ENCODE peak calls at places on chromosomes 3 and 15, in five cellular contexts. One of them, this sample, is unnamed.

GRCh38 chr3:42505203-42505848 is 2.9 kb downstream of the VIPR1 start:
- DNase-seq in WTC11: no peak
- DNase-seq in stimulated activated naive B cell treated with anti-CD40 and anti-IgM and Interleukin-4, amounts not matched to agents 10 μg/mL and 1 μg/mL and 100 μg/mL, for 72 hours: no peak
- DNase-seq in natural killer cell treated with Interleukin-12 subunit alpha and Interleukin-12 subunit beta and Interleukin-15 and Interleukin-18, amount 100 ng/mL, for 72 hours: no peak
- DNase-seq in activated gamma-delta T cell treated with Interleukin-2 at 50 U/mL for 16 hours: no peak
- DNase-seq in this sample: no peak

GRCh38 chr3:23221136-23221535 is 18.0 kb downstream of the UBE2E2 start:
- DNase-seq in WTC11: no peak
- DNase-seq in stimulated activated naive B cell treated with anti-CD40 and anti-IgM and Interleukin-4, amounts not matched to agents 10 μg/mL and 1 μg/mL and 100 μg/mL, for 72 hours: no peak
- DNase-seq in natural killer cell treated with Interleukin-12 subunit alpha and Interleukin-12 subunit beta and Interleukin-15 and Interleukin-18, amount 100 ng/mL, for 72 hours: no peak
- DNase-seq in activated gamma-delta T cell treated with Interleukin-2 at 50 U/mL for 16 hours: no peak
- DNase-seq in this sample: no peak

GRCh38 chr3:84904819-84905555 is 53.8 kb upstream of the CADM2 start:
- DNase-seq in WTC11: peak; percentile 56
- DNase-seq in stimulated activated naive B cell treated with anti-CD40 and anti-IgM and Interleukin-4, amounts not matched to agents 10 μg/mL and 1 μg/mL and 100 μg/mL, for 72 hours: no peak
- DNase-seq in natural killer cell treated with Interleukin-12 subunit alpha and Interleukin-12 subunit beta and Interleukin-15 and Interleukin-18, amount 100 ng/mL, for 72 hours: no peak
- DNase-seq in activated gamma-delta T cell treated with Interleukin-2 at 50 U/mL for 16 hours: no peak
- DNase-seq in this sample: no peak

GRCh38 chr15:80587816-80588456 is 107.2 kb upstream of the ABHD17C start:
- DNase-seq in WTC11: no peak
- DNase-seq in stimulated activated naive B cell treated with anti-CD40 and anti-IgM and Interleukin-4, amounts not matched to agents 10 μg/mL and 1 μg/mL and 100 μg/mL, for 72 hours: no peak
- DNase-seq in natural killer cell treated with Interleukin-12 subunit alpha and Interleukin-12 subunit beta and Interleukin-15 and Interleukin-18, amount 100 ng/mL, for 72 hours: no peak
- DNase-seq in activated gamma-delta T cell treated with Interleukin-2 at 50 U/mL for 16 hours: no peak
- DNase-seq in this sample: no peak

GRCh38 chr3:55405436-55405835 is 81.7 kb downstream of the WNT5A start:
- DNase-seq in WTC11: peak; percentile 80
- DNase-seq in stimulated activated naive B cell treated with anti-CD40 and anti-IgM and Interleukin-4, amounts not matched to agents 10 μg/mL and 1 μg/mL and 100 μg/mL, for 72 hours: no peak
- DNase-seq in natural killer cell treated with Interleukin-12 subunit alpha and Interleukin-12 subunit beta and Interleukin-15 and Interleukin-18, amount 100 ng/mL, for 72 hours: no peak
- DNase-seq in activated gamma-delta T cell treated with Interleukin-2 at 50 U/mL for 16 hours: no peak
- DNase-seq in this sample: no peak

GRCh38 chr15:27254016-27254415 is 283.0 kb downstream of the GABRG3 start:
- DNase-seq in WTC11: no peak
- DNase-seq in stimulated activated naive B cell treated with anti-CD40 and anti-IgM and Interleukin-4, amounts not matched to agents 10 μg/mL and 1 μg/mL and 100 μg/mL, for 72 hours: no peak
- DNase-seq in natural killer cell treated with Interleukin-12 subunit alpha and Interleukin-12 subunit beta and Interleukin-15 and Interleukin-18, amount 100 ng/mL, for 72 hours: no peak
- DNase-seq in activated gamma-delta T cell treated with Interleukin-2 at 50 U/mL for 16 hours: no peak
- DNase-seq in this sample: no peak

GRCh38 chr15:70084461-70084860 is 13.3 kb downstream of the TLE3 start:
- DNase-seq in WTC11: no peak
- DNase-seq in stimulated activated naive B cell treated with anti-CD40 and anti-IgM and Interleukin-4, amounts not matched to agents 10 μg/mL and 1 μg/mL and 100 μg/mL, for 72 hours: no peak
- DNase-seq in natural killer cell treated with Interleukin-12 subunit alpha and Interleukin-12 subunit beta and Interleukin-15 and Interleukin-18, amount 100 ng/mL, for 72 hours: no peak
- DNase-seq in activated gamma-delta T cell treated with Interleukin-2 at 50 U/mL for 16 hours: no peak
- DNase-seq in this sample: no peak

GRCh38 chr3:73546961-73547360 is 77.8 kb downstream of the PDZRN3 start:
- DNase-seq in WTC11: no peak
- DNase-seq in stimulated activated naive B cell treated with anti-CD40 and anti-IgM and Interleukin-4, amounts not matched to agents 10 μg/mL and 1 μg/mL and 100 μg/mL, for 72 hours: no peak
- DNase-seq in natural killer cell treated with Interleukin-12 subunit alpha and Interleukin-12 subunit beta and Interleukin-15 and Interleukin-18, amount 100 ng/mL, for 72 hours: no peak
- DNase-seq in activated gamma-delta T cell treated with Interleukin-2 at 50 U/mL for 16 hours: no peak
- DNase-seq in this sample: no peak

GRCh38 chr15:93026359-93026758 is 62.7 kb downstream of the RGMA start:
- DNase-seq in WTC11: no peak
- DNase-seq in stimulated activated naive B cell treated with anti-CD40 and anti-IgM and Interleukin-4, amounts not matched to agents 10 μg/mL and 1 μg/mL and 100 μg/mL, for 72 hours: no peak
- DNase-seq in natural killer cell treated with Interleukin-12 subunit alpha and Interleukin-12 subunit beta and Interleukin-15 and Interleukin-18, amount 100 ng/mL, for 72 hours: no peak
- DNase-seq in activated gamma-delta T cell treated with Interleukin-2 at 50 U/mL for 16 hours: no peak
- DNase-seq in this sample: no peak

GRCh38 chr3:174342206-174342605 is 516.9 kb upstream of the NAALADL2 start:
- DNase-seq in WTC11: no peak
- DNase-seq in stimulated activated naive B cell treated with anti-CD40 and anti-IgM and Interleukin-4, amounts not matched to agents 10 μg/mL and 1 μg/mL and 100 μg/mL, for 72 hours: no peak
- DNase-seq in natural killer cell treated with Interleukin-12 subunit alpha and Interleukin-12 subunit beta and Interleukin-15 and Interleukin-18, amount 100 ng/mL, for 72 hours: no peak
- DNase-seq in activated gamma-delta T cell treated with Interleukin-2 at 50 U/mL for 16 hours: no peak
- DNase-seq in this sample: no peak

GRCh38 chr3:10445561-10445960 is 59.8 kb downstream of the ATP2B2 start:
- DNase-seq in WTC11: no peak
- DNase-seq in stimulated activated naive B cell treated with anti-CD40 and anti-IgM and Interleukin-4, amounts not matched to agents 10 μg/mL and 1 μg/mL and 100 μg/mL, for 72 hours: no peak
- DNase-seq in natural killer cell treated with Interleukin-12 subunit alpha and Interleukin-12 subunit beta and Interleukin-15 and Interleukin-18, amount 100 ng/mL, for 72 hours: no peak
- DNase-seq in activated gamma-delta T cell treated with Interleukin-2 at 50 U/mL for 16 hours: no peak
- DNase-seq in this sample: no peak

GRCh38 chr3:196422976-196423781 is 9.0 kb downstream of the UBXN7 start:
- DNase-seq in WTC11: no peak
- DNase-seq in stimulated activated naive B cell treated with anti-CD40 and anti-IgM and Interleukin-4, amounts not matched to agents 10 μg/mL and 1 μg/mL and 100 μg/mL, for 72 hours: no peak
- DNase-seq in natural killer cell treated with Interleukin-12 subunit alpha and Interleukin-12 subunit beta and Interleukin-15 and Interleukin-18, amount 100 ng/mL, for 72 hours: no peak
- DNase-seq in activated gamma-delta T cell treated with Interleukin-2 at 50 U/mL for 16 hours: no peak
- DNase-seq in this sample: no peak

GRCh38 chr3:58801541-58801940 is 135.0 kb upstream of the FAM3D start:
- DNase-seq in WTC11: no peak
- DNase-seq in stimulated activated naive B cell treated with anti-CD40 and anti-IgM and Interleukin-4, amounts not matched to agents 10 μg/mL and 1 μg/mL and 100 μg/mL, for 72 hours: no peak
- DNase-seq in natural killer cell treated with Interleukin-12 subunit alpha and Interleukin-12 subunit beta and Interleukin-15 and Interleukin-18, amount 100 ng/mL, for 72 hours: no peak
- DNase-seq in activated gamma-delta T cell treated with Interleukin-2 at 50 U/mL for 16 hours: no peak
- DNase-seq in this sample: no peak

GRCh38 chr3:124837730-124838186 is 49.4 kb downstream of the ITGB5 start:
- DNase-seq in WTC11: no peak
- DNase-seq in stimulated activated naive B cell treated with anti-CD40 and anti-IgM and Interleukin-4, amounts not matched to agents 10 μg/mL and 1 μg/mL and 100 μg/mL, for 72 hours: no peak
- DNase-seq in natural killer cell treated with Interleukin-12 subunit alpha and Interleukin-12 subunit beta and Interleukin-15 and Interleukin-18, amount 100 ng/mL, for 72 hours: no peak
- DNase-seq in activated gamma-delta T cell treated with Interleukin-2 at 50 U/mL for 16 hours: no peak
- DNase-seq in this sample: no peak

GRCh38 chr3:190534386-190534785 is 20.5 kb downstream of the IL1RAP start:
- DNase-seq in WTC11: no peak
- DNase-seq in stimulated activated naive B cell treated with anti-CD40 and anti-IgM and Interleukin-4, amounts not matched to agents 10 μg/mL and 1 μg/mL and 100 μg/mL, for 72 hours: no peak
- DNase-seq in natural killer cell treated with Interleukin-12 subunit alpha and Interleukin-12 subunit beta and Interleukin-15 and Interleukin-18, amount 100 ng/mL, for 72 hours: no peak
- DNase-seq in activated gamma-delta T cell treated with Interleukin-2 at 50 U/mL for 16 hours: no peak
- DNase-seq in this sample: no peak

GRCh38 chr3:139292192-139292591 is 51.6 kb upstream of the MRPS22 start:
- DNase-seq in WTC11: no peak
- DNase-seq in stimulated activated naive B cell treated with anti-CD40 and anti-IgM and Interleukin-4, amounts not matched to agents 10 μg/mL and 1 μg/mL and 100 μg/mL, for 72 hours: no peak
- DNase-seq in natural killer cell treated with Interleukin-12 subunit alpha and Interleukin-12 subunit beta and Interleukin-15 and Interleukin-18, amount 100 ng/mL, for 72 hours: no peak
- DNase-seq in activated gamma-delta T cell treated with Interleukin-2 at 50 U/mL for 16 hours: no peak
- DNase-seq in this sample: no peak

GRCh38 chr15:96768435-96768789 is 437.9 kb downstream of the NR2F2 start:
- DNase-seq in WTC11: no peak
- DNase-seq in stimulated activated naive B cell treated with anti-CD40 and anti-IgM and Interleukin-4, amounts not matched to agents 10 μg/mL and 1 μg/mL and 100 μg/mL, for 72 hours: no peak
- DNase-seq in natural killer cell treated with Interleukin-12 subunit alpha and Interleukin-12 subunit beta and Interleukin-15 and Interleukin-18, amount 100 ng/mL, for 72 hours: no peak
- DNase-seq in activated gamma-delta T cell treated with Interleukin-2 at 50 U/mL for 16 hours: no peak
- DNase-seq in this sample: no peak

GRCh38 chr3:72310028-72310987 is 525.4 kb upstream of the PROK2 start:
- DNase-seq in WTC11: no peak
- DNase-seq in stimulated activated naive B cell treated with anti-CD40 and anti-IgM and Interleukin-4, amounts not matched to agents 10 μg/mL and 1 μg/mL and 100 μg/mL, for 72 hours: peak; percentile 76
- DNase-seq in natural killer cell treated with Interleukin-12 subunit alpha and Interleukin-12 subunit beta and Interleukin-15 and Interleukin-18, amount 100 ng/mL, for 72 hours: no peak
- DNase-seq in activated gamma-delta T cell treated with Interleukin-2 at 50 U/mL for 16 hours: peak; percentile 39
- DNase-seq in this sample: no peak

GRCh38 chr15:76340802-76341365 is 4.3 kb downstream of the ISL2 start:
- DNase-seq in WTC11: no peak
- DNase-seq in stimulated activated naive B cell treated with anti-CD40 and anti-IgM and Interleukin-4, amounts not matched to agents 10 μg/mL and 1 μg/mL and 100 μg/mL, for 72 hours: peak; percentile 58
- DNase-seq in natural killer cell treated with Interleukin-12 subunit alpha and Interleukin-12 subunit beta and Interleukin-15 and Interleukin-18, amount 100 ng/mL, for 72 hours: no peak
- DNase-seq in activated gamma-delta T cell treated with Interleukin-2 at 50 U/mL for 16 hours: no peak
- DNase-seq in this sample: peak; percentile 52

GRCh38 chr15:48471073-48471472 is 139.8 kb downstream of the DUT start:
- DNase-seq in WTC11: no peak
- DNase-seq in stimulated activated naive B cell treated with anti-CD40 and anti-IgM and Interleukin-4, amounts not matched to agents 10 μg/mL and 1 μg/mL and 100 μg/mL, for 72 hours: no peak
- DNase-seq in natural killer cell treated with Interleukin-12 subunit alpha and Interleukin-12 subunit beta and Interleukin-15 and Interleukin-18, amount 100 ng/mL, for 72 hours: no peak
- DNase-seq in activated gamma-delta T cell treated with Interleukin-2 at 50 U/mL for 16 hours: no peak
- DNase-seq in this sample: no peak

GRCh38 chr3:129491794-129492193 is 36.6 kb upstream of the RHO start:
- DNase-seq in WTC11: no peak
- DNase-seq in stimulated activated naive B cell treated with anti-CD40 and anti-IgM and Interleukin-4, amounts not matched to agents 10 μg/mL and 1 μg/mL and 100 μg/mL, for 72 hours: no peak
- DNase-seq in natural killer cell treated with Interleukin-12 subunit alpha and Interleukin-12 subunit beta and Interleukin-15 and Interleukin-18, amount 100 ng/mL, for 72 hours: no peak
- DNase-seq in activated gamma-delta T cell treated with Interleukin-2 at 50 U/mL for 16 hours: no peak
- DNase-seq in this sample: no peak

GRCh38 chr3:118966700-118967099 is 67.9 kb downstream of the IGSF11 start:
- DNase-seq in WTC11: no peak
- DNase-seq in stimulated activated naive B cell treated with anti-CD40 and anti-IgM and Interleukin-4, amounts not matched to agents 10 μg/mL and 1 μg/mL and 100 μg/mL, for 72 hours: no peak
- DNase-seq in natural killer cell treated with Interleukin-12 subunit alpha and Interleukin-12 subunit beta and Interleukin-15 and Interleukin-18, amount 100 ng/mL, for 72 hours: no peak
- DNase-seq in activated gamma-delta T cell treated with Interleukin-2 at 50 U/mL for 16 hours: no peak
- DNase-seq in this sample: no peak

GRCh38 chr15:60568301-60568742 is 89.4 kb upstream of the ICE2 start:
- DNase-seq in WTC11: peak; percentile 22
- DNase-seq in stimulated activated naive B cell treated with anti-CD40 and anti-IgM and Interleukin-4, amounts not matched to agents 10 μg/mL and 1 μg/mL and 100 μg/mL, for 72 hours: no peak
- DNase-seq in natural killer cell treated with Interleukin-12 subunit alpha and Interleukin-12 subunit beta and Interleukin-15 and Interleukin-18, amount 100 ng/mL, for 72 hours: no peak
- DNase-seq in activated gamma-delta T cell treated with Interleukin-2 at 50 U/mL for 16 hours: no peak
- DNase-seq in this sample: peak; percentile 39

GRCh38 chr3:105040026-105040622 is 326.6 kb upstream of the ALCAM start:
- DNase-seq in WTC11: no peak
- DNase-seq in stimulated activated naive B cell treated with anti-CD40 and anti-IgM and Interleukin-4, amounts not matched to agents 10 μg/mL and 1 μg/mL and 100 μg/mL, for 72 hours: no peak
- DNase-seq in natural killer cell treated with Interleukin-12 subunit alpha and Interleukin-12 subunit beta and Interleukin-15 and Interleukin-18, amount 100 ng/mL, for 72 hours: no peak
- DNase-seq in activated gamma-delta T cell treated with Interleukin-2 at 50 U/mL for 16 hours: no peak
- DNase-seq in this sample: no peak

GRCh38 chr15:92629975-92630626 is 25.5 kb downstream of the FAM174B start:
- DNase-seq in WTC11: no peak
- DNase-seq in stimulated activated naive B cell treated with anti-CD40 and anti-IgM and Interleukin-4, amounts not matched to agents 10 μg/mL and 1 μg/mL and 100 μg/mL, for 72 hours: no peak
- DNase-seq in natural killer cell treated with Interleukin-12 subunit alpha and Interleukin-12 subunit beta and Interleukin-15 and Interleukin-18, amount 100 ng/mL, for 72 hours: no peak
- DNase-seq in activated gamma-delta T cell treated with Interleukin-2 at 50 U/mL for 16 hours: no peak
- DNase-seq in this sample: no peak

GRCh38 chr3:195884691-195885035 is 23.7 kb downstream of the TNK2 start:
- DNase-seq in WTC11: no peak
- DNase-seq in stimulated activated naive B cell treated with anti-CD40 and anti-IgM and Interleukin-4, amounts not matched to agents 10 μg/mL and 1 μg/mL and 100 μg/mL, for 72 hours: no peak
- DNase-seq in natural killer cell treated with Interleukin-12 subunit alpha and Interleukin-12 subunit beta and Interleukin-15 and Interleukin-18, amount 100 ng/mL, for 72 hours: no peak
- DNase-seq in activated gamma-delta T cell treated with Interleukin-2 at 50 U/mL for 16 hours: no peak
- DNase-seq in this sample: no peak

GRCh38 chr3:192326656-192327055 is 400.7 kb downstream of the FGF12 start:
- DNase-seq in WTC11: no peak
- DNase-seq in stimulated activated naive B cell treated with anti-CD40 and anti-IgM and Interleukin-4, amounts not matched to agents 10 μg/mL and 1 μg/mL and 100 μg/mL, for 72 hours: no peak
- DNase-seq in natural killer cell treated with Interleukin-12 subunit alpha and Interleukin-12 subunit beta and Interleukin-15 and Interleukin-18, amount 100 ng/mL, for 72 hours: no peak
- DNase-seq in activated gamma-delta T cell treated with Interleukin-2 at 50 U/mL for 16 hours: no peak
- DNase-seq in this sample: no peak

GRCh38 chr15:70447927-70448698 is 315.2 kb downstream of the UACA start:
- DNase-seq in WTC11: no peak
- DNase-seq in stimulated activated naive B cell treated with anti-CD40 and anti-IgM and Interleukin-4, amounts not matched to agents 10 μg/mL and 1 μg/mL and 100 μg/mL, for 72 hours: peak; percentile 26
- DNase-seq in natural killer cell treated with Interleukin-12 subunit alpha and Interleukin-12 subunit beta and Interleukin-15 and Interleukin-18, amount 100 ng/mL, for 72 hours: no peak
- DNase-seq in activated gamma-delta T cell treated with Interleukin-2 at 50 U/mL for 16 hours: peak; percentile 56
- DNase-seq in this sample: peak; percentile 34

GRCh38 chr3:151391715-151392114 is 7.2 kb upstream of the P2RY12 start:
- DNase-seq in WTC11: no peak
- DNase-seq in stimulated activated naive B cell treated with anti-CD40 and anti-IgM and Interleukin-4, amounts not matched to agents 10 μg/mL and 1 μg/mL and 100 μg/mL, for 72 hours: no peak
- DNase-seq in natural killer cell treated with Interleukin-12 subunit alpha and Interleukin-12 subunit beta and Interleukin-15 and Interleukin-18, amount 100 ng/mL, for 72 hours: no peak
- DNase-seq in activated gamma-delta T cell treated with Interleukin-2 at 50 U/mL for 16 hours: no peak
- DNase-seq in this sample: no peak

GRCh38 chr3:78737988-78738387 is 1029.8 kb downstream of the ROBO1 start:
- DNase-seq in WTC11: no peak
- DNase-seq in stimulated activated naive B cell treated with anti-CD40 and anti-IgM and Interleukin-4, amounts not matched to agents 10 μg/mL and 1 μg/mL and 100 μg/mL, for 72 hours: no peak
- DNase-seq in natural killer cell treated with Interleukin-12 subunit alpha and Interleukin-12 subunit beta and Interleukin-15 and Interleukin-18, amount 100 ng/mL, for 72 hours: no peak
- DNase-seq in activated gamma-delta T cell treated with Interleukin-2 at 50 U/mL for 16 hours: no peak
- DNase-seq in this sample: no peak

GRCh38 chr3:166282931-166283330 is 445.7 kb upstream of the BCHE start:
- DNase-seq in WTC11: no peak
- DNase-seq in stimulated activated naive B cell treated with anti-CD40 and anti-IgM and Interleukin-4, amounts not matched to agents 10 μg/mL and 1 μg/mL and 100 μg/mL, for 72 hours: no peak
- DNase-seq in natural killer cell treated with Interleukin-12 subunit alpha and Interleukin-12 subunit beta and Interleukin-15 and Interleukin-18, amount 100 ng/mL, for 72 hours: no peak
- DNase-seq in activated gamma-delta T cell treated with Interleukin-2 at 50 U/mL for 16 hours: no peak
- DNase-seq in this sample: no peak

GRCh38 chr3:166829896-166830295 is 550.2 kb downstream of the ZBBX start:
- DNase-seq in WTC11: no peak
- DNase-seq in stimulated activated naive B cell treated with anti-CD40 and anti-IgM and Interleukin-4, amounts not matched to agents 10 μg/mL and 1 μg/mL and 100 μg/mL, for 72 hours: no peak
- DNase-seq in natural killer cell treated with Interleukin-12 subunit alpha and Interleukin-12 subunit beta and Interleukin-15 and Interleukin-18, amount 100 ng/mL, for 72 hours: no peak
- DNase-seq in activated gamma-delta T cell treated with Interleukin-2 at 50 U/mL for 16 hours: no peak
- DNase-seq in this sample: no peak

GRCh38 chr15:92451225-92451825 is 57.6 kb downstream of the ST8SIA2 start:
- DNase-seq in WTC11: no peak
- DNase-seq in stimulated activated naive B cell treated with anti-CD40 and anti-IgM and Interleukin-4, amounts not matched to agents 10 μg/mL and 1 μg/mL and 100 μg/mL, for 72 hours: no peak
- DNase-seq in natural killer cell treated with Interleukin-12 subunit alpha and Interleukin-12 subunit beta and Interleukin-15 and Interleukin-18, amount 100 ng/mL, for 72 hours: no peak
- DNase-seq in activated gamma-delta T cell treated with Interleukin-2 at 50 U/mL for 16 hours: no peak
- DNase-seq in this sample: no peak

GRCh38 chr15:69610264-69610663 is 157.6 kb downstream of the RPLP1 start:
- DNase-seq in WTC11: no peak
- DNase-seq in stimulated activated naive B cell treated with anti-CD40 and anti-IgM and Interleukin-4, amounts not matched to agents 10 μg/mL and 1 μg/mL and 100 μg/mL, for 72 hours: no peak
- DNase-seq in natural killer cell treated with Interleukin-12 subunit alpha and Interleukin-12 subunit beta and Interleukin-15 and Interleukin-18, amount 100 ng/mL, for 72 hours: no peak
- DNase-seq in activated gamma-delta T cell treated with Interleukin-2 at 50 U/mL for 16 hours: no peak
- DNase-seq in this sample: no peak

GRCh38 chr3:121821421-121822199 is 13.2 kb downstream of the IQCB1 start:
- DNase-seq in WTC11: no peak
- DNase-seq in stimulated activated naive B cell treated with anti-CD40 and anti-IgM and Interleukin-4, amounts not matched to agents 10 μg/mL and 1 μg/mL and 100 μg/mL, for 72 hours: no peak
- DNase-seq in natural killer cell treated with Interleukin-12 subunit alpha and Interleukin-12 subunit beta and Interleukin-15 and Interleukin-18, amount 100 ng/mL, for 72 hours: no peak
- DNase-seq in activated gamma-delta T cell treated with Interleukin-2 at 50 U/mL for 16 hours: no peak
- DNase-seq in this sample: no peak

GRCh38 chr3:110774496-110775265 is 296.9 kb upstream of the NECTIN3 start:
- DNase-seq in WTC11: no peak
- DNase-seq in stimulated activated naive B cell treated with anti-CD40 and anti-IgM and Interleukin-4, amounts not matched to agents 10 μg/mL and 1 μg/mL and 100 μg/mL, for 72 hours: no peak
- DNase-seq in natural killer cell treated with Interleukin-12 subunit alpha and Interleukin-12 subunit beta and Interleukin-15 and Interleukin-18, amount 100 ng/mL, for 72 hours: no peak
- DNase-seq in activated gamma-delta T cell treated with Interleukin-2 at 50 U/mL for 16 hours: no peak
- DNase-seq in this sample: no peak

GRCh38 chr15:43488790-43489585 is 4.0 kb downstream of the TP53BP1 start:
- DNase-seq in WTC11: no peak
- DNase-seq in stimulated activated naive B cell treated with anti-CD40 and anti-IgM and Interleukin-4, amounts not matched to agents 10 μg/mL and 1 μg/mL and 100 μg/mL, for 72 hours: no peak
- DNase-seq in natural killer cell treated with Interleukin-12 subunit alpha and Interleukin-12 subunit beta and Interleukin-15 and Interleukin-18, amount 100 ng/mL, for 72 hours: no peak
- DNase-seq in activated gamma-delta T cell treated with Interleukin-2 at 50 U/mL for 16 hours: no peak
- DNase-seq in this sample: peak; percentile 17

GRCh38 chr3:127261925-127262324 is 25.9 kb downstream of the PRR20G start:
- DNase-seq in WTC11: no peak
- DNase-seq in stimulated activated naive B cell treated with anti-CD40 and anti-IgM and Interleukin-4, amounts not matched to agents 10 μg/mL and 1 μg/mL and 100 μg/mL, for 72 hours: no peak
- DNase-seq in natural killer cell treated with Interleukin-12 subunit alpha and Interleukin-12 subunit beta and Interleukin-15 and Interleukin-18, amount 100 ng/mL, for 72 hours: no peak
- DNase-seq in activated gamma-delta T cell treated with Interleukin-2 at 50 U/mL for 16 hours: no peak
- DNase-seq in this sample: no peak

GRCh38 chr15:43207024-43207423 is 13.8 kb downstream of the EPB42 start:
- DNase-seq in WTC11: no peak
- DNase-seq in stimulated activated naive B cell treated with anti-CD40 and anti-IgM and Interleukin-4, amounts not matched to agents 10 μg/mL and 1 μg/mL and 100 μg/mL, for 72 hours: no peak
- DNase-seq in natural killer cell treated with Interleukin-12 subunit alpha and Interleukin-12 subunit beta and Interleukin-15 and Interleukin-18, amount 100 ng/mL, for 72 hours: no peak
- DNase-seq in activated gamma-delta T cell treated with Interleukin-2 at 50 U/mL for 16 hours: no peak
- DNase-seq in this sample: no peak